ENCODE peak calls at places on chromosomes 13 and 19, in seven cellular contexts. F is stimulated activated CD4-positive, alpha-beta T cell treated with anti-CD3 and anti-CD28 coated beads, Interleukin-12 subunit alpha, Interleukin-12 subunit beta, amount 100 ng/mL, for 24 hours; D is NCI-H1930; I is dorsolateral prefrontal cortex; G is upper lobe of right lung; N is C1 segment of cervical spinal cord; T is activated CD8-positive, alpha-beta memory T cell treated with anti-CD3 and anti-CD28 coated beads for 1 hour. K is an unnamed sample.

GRCh38 chr19:45439569-45440258 is 16.0 kb upstream of the ERCC1 start:
- DNase-seq in F (peak; percentile 74), D (peak; percentile 73), I (peak; percentile 85), G (peak; percentile 91), N (peak; percentile 93), T (peak; percentile 78), K (peak; percentile 90)

GRCh38 chr13:60944016-60944415 is 471.6 kb downstream of the PCDH20 start:
- DNase-seq in F (no peak), D (no peak), I (no peak), G (no peak), N (no peak), T (no peak), K (no peak)

GRCh38 chr13:46386996-46387851 is at the start of gene RUBCNL:
- DNase-seq in F (peak; percentile 26), D (peak; percentile 32), I (peak; percentile 60), G (peak; percentile 78), N (peak; percentile 65), T (no peak), K (peak; percentile 85)

GRCh38 chr13:37175996-37176395 is 70.5 kb upstream of the CSNK1A1L start:
- DNase-seq in F (no peak), D (no peak), I (no peak), G (no peak), N (no peak), T (no peak), K (no peak)

GRCh38 chr19:6531956-6532243 is 1.1 kb downstream of the TNFSF9 start:
- DNase-seq in F (no peak), D (no peak), I (no peak), G (no peak), N (no peak), T (no peak), K (no peak)

GRCh38 chr19:28319918-28320317 is 893.0 kb downstream of the UQCRFS1 start:
- DNase-seq in F (no peak), D (no peak), I (no peak), G (no peak), N (no peak), T (no peak), K (no peak)

GRCh38 chr19:16591803-16592556 is 19.8 kb upstream of the SLC35E1 start:
- DNase-seq in F (no peak), D (no peak), I (no peak), G (no peak), N (no peak), T (no peak), K (peak; percentile 39)

GRCh38 chr13:33426131-33426530 is 140.6 kb upstream of the STARD13 start:
- DNase-seq in F (no peak), D (no peak), I (no peak), G (no peak), N (no peak), T (no peak), K (no peak)

GRCh38 chr19:6198896-6199239 is 63.4 kb downstream of the ACSBG2 start:
- DNase-seq in F (no peak), D (no peak), I (no peak), G (no peak), N (no peak), T (no peak), K (no peak)

GRCh38 chr13:103288114-103288513 is 221.9 kb upstream of the SLC10A2 start:
- DNase-seq in F (no peak), D (no peak), I (no peak), G (no peak), N (no peak), T (no peak), K (no peak)

GRCh38 chr13:37531054-37531453 is 67.5 kb downstream of the POSTN start:
- DNase-seq in F (no peak), D (no peak), I (no peak), G (no peak), N (no peak), T (no peak), K (no peak)

GRCh38 chr19:49057636-49058234 is at the start of gene CGB7:
- DNase-seq in F (peak; percentile 48), D (no peak), I (no peak), G (peak; percentile 87), N (peak; percentile 8), T (peak; percentile 18), K (peak; percentile 87)

GRCh38 chr19:1624458-1624857 is 19.2 kb upstream of the UQCR11 start:
- DNase-seq in F (peak; percentile 43), D (peak; percentile 3), I (peak; percentile 55), G (no peak), N (peak; percentile 33), T (peak; percentile 35), K (peak; percentile 57)

GRCh38 chr19:23439623-23440022 is 44.4 kb upstream of the ZNF91 start:
- DNase-seq in F (no peak), D (no peak), I (no peak), G (no peak), N (no peak), T (no peak), K (no peak)

GRCh38 chr19:16898306-16899015 is 9.7 kb downstream of the F2RL3 start:
- DNase-seq in F (no peak), D (no peak), I (no peak), G (no peak), N (no peak), T (no peak), K (no peak)

K was measured in mucosa of descending colon.